ENCODE peak calls at places on chromosome 13, in seven cellular contexts. C is Peyer's patch, N is HCT116, R is upper lobe of left lung, F is A549, Z is breast epithelium, K is tibial nerve. G is an unnamed sample.

GRCh38 chr13:21529102-21529893 is 70.2 kb upstream of the ZDHHC20 start:
- DNase-seq in R (no peak), N (no peak), Z (no peak), F (no peak), C (no peak), K (no peak), G (no peak)

GRCh38 chr13:49625392-49626137 is 2.7 kb upstream of the ARL11 start:
- DNase-seq in N (no peak), F (no peak), R (peak; percentile 66), C (no peak), Z (no peak), K (peak; percentile 28), G (peak; percentile 88)

GRCh38 chr13:33744589-33745369 is 73.2 kb upstream of the RFC3 start:
- DNase-seq in R (peak; percentile 65), F (no peak), K (no peak), N (no peak), C (no peak), Z (peak; percentile 39), G (no peak)

GRCh38 chr13:82713681-82714405 is 1168.4 kb downstream of the SLITRK1 start:
- DNase-seq in C (no peak), N (no peak), R (no peak), F (no peak), K (no peak), Z (no peak), G (no peak)

GRCh38 chr13:19960673-19961015 is 2.1 kb downstream of the ZMYM2 start:
- DNase-seq in F (no peak), Z (no peak), N (no peak), C (no peak), R (no peak), K (no peak), G (no peak)

GRCh38 chr13:83547043-83547442 is 335.2 kb downstream of the SLITRK1 start:
- DNase-seq in F (no peak), R (no peak), N (no peak), Z (no peak), K (no peak), C (no peak), G (no peak)

GRCh38 chr13:51101636-51102218 is 9.3 kb downstream of the C13orf42 start:
- DNase-seq in Z (no peak), R (no peak), F (no peak), N (no peak), C (no peak), K (no peak), G (no peak)

GRCh38 chr13:49867834-49868233 is 68.3 kb downstream of the SPRYD7 start:
- DNase-seq in K (no peak), Z (no peak), N (no peak), R (no peak), C (no peak), F (no peak), G (no peak)

GRCh38 chr13:105847532-105848295 is 687.7 kb downstream of the EFNB2 start:
- DNase-seq in C (no peak), R (no peak), F (no peak), K (no peak), N (no peak), Z (no peak), G (no peak)

GRCh38 chr13:78675112-78675511 is 16.2 kb upstream of the OBI1 start:
- DNase-seq in R (no peak), C (no peak), K (no peak), Z (no peak), N (no peak), F (no peak), G (no peak)

GRCh38 chr13:34578471-34578870 is 363.6 kb upstream of the NBEA start:
- DNase-seq in F (no peak), K (no peak), Z (peak; percentile 32), R (no peak), C (no peak), N (no peak), G (no peak)

GRCh38 chr13:70623260-70623659 is 515.0 kb upstream of the KLHL1 start:
- DNase-seq in N (no peak), R (no peak), F (no peak), K (no peak), C (no peak), Z (no peak), G (no peak)

GRCh38 chr13:30982911-30983310 is 50.5 kb downstream of the TEX26 start:
- DNase-seq in Z (no peak), K (no peak), C (no peak), F (no peak), N (no peak), R (no peak), G (no peak)

GRCh38 chr13:84590663-84591062 is 708.4 kb upstream of the SLITRK1 start:
- DNase-seq in K (no peak), F (no peak), Z (no peak), C (no peak), R (no peak), N (no peak), G (no peak)

GRCh38 chr13:101150998-101151397 is 265.3 kb downstream of the NALCN start:
- DNase-seq in F (no peak), Z (no peak), K (no peak), N (no peak), C (no peak), R (no peak), G (no peak)

GRCh38 chr13:48853381-48854102 is 122.2 kb upstream of the FNDC3A start:
- DNase-seq in Z (no peak), F (no peak), R (no peak), K (no peak), N (no peak), C (no peak), G (no peak)

GRCh38 chr13:73521291-73521626 is 462.5 kb downstream of the KLF5 start:
- DNase-seq in K (no peak), C (no peak), R (no peak), Z (no peak), F (no peak), N (no peak), G (no peak)

GRCh38 chr13:40680659-40681323 is 14.3 kb upstream of the FOXO1 start:
- DNase-seq in F (no peak), N (no peak), Z (no peak), C (no peak), R (no peak), K (no peak), G (no peak)

GRCh38 chr13:112587359-112587766 is 590 bp downstream of the TUBGCP3 start:
- DNase-seq in R (peak; percentile 90), N (peak; percentile 18), F (peak; percentile 84), K (peak; percentile 53), C (peak; percentile 74), Z (peak; percentile 67), G (peak; percentile 74)
- TF ChIP-seq POLR2A in R (no peak), N (no peak), F (peak; percentile 44), K (no peak), C (no peak), Z (no peak), G (no peak)

GRCh38 chr13:112054616-112055015 is 12.3 kb upstream of the SOX1 start:
- DNase-seq in N (no peak), F (no peak), C (no peak), R (no peak), Z (no peak), K (no peak), G (no peak)

GRCh38 chr13:112056739-112057433 is 10.1 kb upstream of the SOX1 start:
- DNase-seq in N (no peak), R (no peak), Z (no peak), C (no peak), F (no peak), K (no peak), G (no peak)

GRCh38 chr13:112055032-112055416 is 11.9 kb upstream of the SOX1 start:
- DNase-seq in R (no peak), C (peak; percentile 8), K (no peak), Z (no peak), N (no peak), F (no peak), G (no peak)

GRCh38 chr13:112056284-112056727 is 10.6 kb upstream of the SOX1 start:
- DNase-seq in F (no peak), N (no peak), C (no peak), K (no peak), Z (no peak), R (no peak), G (no peak)

GRCh38 chr13:112055417-112056206 is 11.3 kb upstream of the SOX1 start:
- DNase-seq in F (no peak), K (no peak), C (no peak), R (no peak), N (no peak), Z (no peak), G (no peak)
- H3K4me3 ChIP-seq in F (no peak overlapping the region), K (peak overlapping the region; percentile 17), C (no peak overlapping the region), R (no peak overlapping the region), N (no peak overlapping the region), Z (peak overlapping the region; percentile 19), G (no peak overlapping the region)

DNA sequence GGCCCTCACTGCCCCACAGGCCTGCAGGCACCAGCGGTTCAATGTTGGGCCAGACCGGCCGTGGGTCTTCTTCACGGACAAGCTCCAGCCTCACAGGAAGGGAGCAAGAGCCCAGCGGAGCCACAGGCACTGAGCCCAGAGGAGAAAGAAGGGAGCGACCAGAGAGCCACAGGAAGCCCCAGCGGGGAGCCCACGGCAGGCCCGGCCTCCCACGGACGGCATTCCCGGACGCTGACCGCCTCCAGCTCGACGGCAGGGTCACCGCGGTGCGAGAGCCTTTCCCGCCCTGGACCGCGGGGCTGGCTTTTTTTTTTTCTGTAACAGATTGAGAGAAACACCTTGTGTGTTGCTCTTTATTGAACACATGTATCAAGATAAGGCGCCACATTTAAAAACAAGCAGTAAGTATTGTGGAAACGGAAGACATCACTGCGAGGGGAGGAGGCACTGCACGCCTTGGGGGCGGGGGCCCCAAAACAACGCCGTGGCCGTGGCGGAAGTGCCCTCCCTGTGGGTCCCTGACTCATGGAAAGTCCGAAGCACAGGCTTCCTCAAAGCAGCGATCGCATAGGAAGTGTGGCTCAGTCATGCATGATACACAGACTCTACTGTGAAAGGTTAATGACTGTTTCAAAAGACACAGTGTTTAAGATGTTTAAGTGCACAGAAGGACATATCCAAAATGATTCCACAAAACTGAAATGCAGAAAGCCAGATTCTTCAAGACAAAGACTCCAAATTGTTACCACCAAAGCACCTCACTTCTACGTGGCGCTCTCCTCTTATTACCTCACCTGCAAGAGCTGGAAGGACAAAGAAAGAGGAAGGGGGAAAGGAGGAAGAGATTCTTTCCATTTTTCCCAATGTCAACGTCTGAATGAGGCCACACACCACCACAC is 3.5 kb downstream of the RASA3 start:
- DNase-seq in Z (no peak), K (peak; percentile 55), F (no peak), C (peak; percentile 90), N (peak; percentile 72), R (peak; percentile 88), G (peak; percentile 69)
- TF ChIP-seq POLR2A in Z (no peak), K (peak; percentile 22), F (no peak), C (no peak), N (no peak), R (peak; percentile 34), G (no peak)

GRCh38 chr13:56189978-56190377 is 950.7 kb upstream of the PRR20A start:
- DNase-seq in K (no peak), Z (no peak), F (no peak), R (no peak), N (no peak), C (no peak), G (no peak)

GRCh38 chr13:56187331-56187730 is 953.4 kb upstream of the PRR20A start:
- DNase-seq in N (no peak), C (no peak), R (no peak), F (no peak), Z (no peak), K (no peak), G (no peak)

DNA sequence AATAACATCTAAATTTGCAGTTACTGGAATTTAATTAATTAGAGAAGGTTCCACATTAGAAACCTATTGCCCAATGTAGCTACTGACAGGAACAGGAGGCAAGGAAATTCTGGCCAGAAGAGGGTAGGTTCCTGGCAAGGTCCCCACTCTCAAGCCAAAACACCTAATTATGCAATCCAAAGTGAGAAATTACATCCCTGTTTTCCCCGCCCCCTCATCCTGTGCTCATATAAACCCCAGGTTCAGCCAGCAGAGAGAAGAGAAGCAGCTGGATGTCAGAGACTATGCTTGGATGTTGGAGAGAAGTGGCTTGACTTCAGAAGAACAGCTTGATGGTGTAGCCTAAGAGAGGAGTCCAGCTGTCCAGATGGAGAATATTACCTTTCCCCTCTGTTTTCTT is 951.3 kb upstream of the PRR20A start:
- DNase-seq in F (no peak), K (no peak), N (no peak), C (no peak), R (no peak), Z (no peak), G (no peak)
- H3K4me3 ChIP-seq in F (no peak overlapping the region), K (no peak overlapping the region), N (no peak overlapping the region), C (no peak overlapping the region), R (no peak overlapping the region), Z (no peak overlapping the region), G (no peak overlapping the region)

G was measured in lower leg skin.